ENCODE peak calls at places on chromosomes 16 and 17, in four cellular contexts. W is HFFc6, B is activated B cell treated with CpG ODN at 0.5 μM for 24 hours, E is fibroblast of pulmonary artery. P is an unnamed sample.

GRCh38 chr16:71448274-71448866 is 6.5 kb upstream of the TLE7 start:
- DNase-seq in W (no peak), B (no peak), E (no peak), P (no peak)

GRCh38 chr16:28882476-28883180 is 4.3 kb downstream of the ATP2A1 start:
- DNase-seq in W (no peak), B (no peak), E (no peak), P (no peak)

GRCh38 chr16:57348361-57348760 is 10.2 kb upstream of the CCL22 start:
- DNase-seq in W (no peak), B (no peak), E (no peak), P (no peak)

GRCh38 chr16:62664566-62664965 is 628.3 kb upstream of the CDH8 start:
- DNase-seq in W (no peak), B (no peak), E (no peak), P (no peak)

GRCh38 chr16:66787427-66787826 is 14.0 kb downstream of the TERB1 start:
- DNase-seq in W (no peak), B (no peak), E (no peak), P (no peak)

GRCh38 chr17:48462946-48463345 is 32.9 kb upstream of the SKAP1 start:
- DNase-seq in W (no peak), B (no peak), E (no peak), P (peak)

GRCh38 chr17:17205368-17206148 is 575 bp downstream of the PLD6 start:
- DNase-seq in W (peak), B (peak), E (no peak), P (peak)

GRCh38 chr16:143456-143855 is 5.0 kb upstream of the NPRL3 start:
- DNase-seq in W (peak), B (no peak), E (peak), P (no peak)

GRCh38 chr17:72539981-72540897 is 419.4 kb downstream of the SOX9 start:
- DNase-seq in W (peak), B (peak), E (peak), P (peak)

GRCh38 chr17:73667184-73667959 is 23.1 kb upstream of the SDK2 start:
- DNase-seq in W (no peak), B (no peak), E (no peak), P (no peak)

GRCh38 chr17:42866631-42867575 is 15.9 kb downstream of the AOC3 start:
- DNase-seq in W (no peak), B (no peak), E (no peak), P (no peak)

GRCh38 chr16:69444873-69445517 is 20.6 kb downstream of the CYB5B start:
- DNase-seq in W (no peak), B (no peak), E (peak), P (no peak)

GRCh38 chr16:80803341-80804060 is 897 bp downstream of the CDYL2 start:
- DNase-seq in W (no peak), B (peak), E (peak), P (no peak)

GRCh38 chr16:12159028-12159427 is 182.5 kb downstream of the SNX29 start:
- DNase-seq in W (no peak), B (no peak), E (no peak), P (no peak)

GRCh38 chr16:8903004-8903403 is 20.9 kb downstream of the LITAFD start:
- DNase-seq in W (no peak), B (no peak), E (no peak), P (no peak)

GRCh38 chr17:49898547-49899490 is 51.0 kb upstream of the TAC4 start:
- DNase-seq in W (peak), B (no peak), E (peak), P (no peak)

GRCh38 chr17:7478276-7479138 is 924 bp downstream of the ZBTB4 start:
- DNase-seq in W (peak), B (peak), E (no peak), P (no peak)

GRCh38 chr17:73365203-73365933 is 53.6 kb upstream of the CDC42EP4 start:
- DNase-seq in W (no peak), B (no peak), E (no peak), P (no peak)

GRCh38 chr16:49405123-49405522 is 31.5 kb downstream of the C16orf78 start:
- DNase-seq in W (no peak), B (no peak), E (no peak), P (no peak)

GRCh38 chr17:55609737-55610201 is 98.5 kb upstream of the SMIM36 start:
- DNase-seq in W (peak), B (no peak), E (peak), P (no peak)

GRCh38 chr17:1147664-1148063 is 32.1 kb downstream of the ABR start:
- DNase-seq in W (peak), B (no peak), E (peak), P (peak)

GRCh38 chr16:63577891-63578290 is 1541.7 kb upstream of the CDH8 start:
- DNase-seq in W (no peak), B (no peak), E (no peak), P (no peak)

GRCh38 chr17:20920813-20921199 is 122.0 kb downstream of the USP22 start:
- DNase-seq in W (no peak), B (no peak), E (peak), P (no peak)

GRCh38 chr16:2512920-2513404 is 790 bp upstream of the ATP6V0C start:
- DNase-seq in W (no peak), B (no peak), E (no peak), P (peak)

GRCh38 chr17:81681672-81682071 is 1.9 kb downstream of the ARL16 start:
- DNase-seq in W (no peak), B (no peak), E (no peak), P (no peak)

GRCh38 chr17:69763503-69763902 is 311.5 kb upstream of the KCNJ16 start:
- DNase-seq in W (no peak), B (no peak), E (peak), P (no peak)

GRCh38 chr16:8919934-8920465 is 37.8 kb downstream of the LITAFD start:
- DNase-seq in W (no peak), B (no peak), E (no peak), P (no peak)

GRCh38 chr16:70254965-70255286 is 3.2 kb upstream of the EXOSC6 start:
- DNase-seq in W (no peak), B (no peak), E (no peak), P (no peak)

GRCh38 chr16:1712791-1713261 is 6.8 kb downstream of the MAPK8IP3 start:
- DNase-seq in W (no peak), B (no peak), E (no peak), P (no peak)

GRCh38 chr17:6303664-6304063 is 131.3 kb downstream of the AIPL1 start:
- DNase-seq in W (no peak), B (no peak), E (peak), P (peak)

GRCh38 chr16:90077757-90078593 is 844 bp upstream of the PRDM7 start:
- DNase-seq in W (no peak), B (no peak), E (peak), P (peak)

GRCh38 chr17:58956997-58957724 is 149.5 kb downstream of the TRIM37 start:
- DNase-seq in W (peak), B (no peak), E (peak), P (no peak)

GRCh38 chr17:2959371-2960130 is 103.9 kb downstream of the OR1D5 start:
- DNase-seq in W (no peak), B (no peak), E (no peak), P (no peak)

GRCh38 chr16:48271728-48272127 is 24.4 kb upstream of the ABCC11 start:
- DNase-seq in W (peak), B (no peak), E (peak), P (no peak)

GRCh38 chr16:89409161-89409711 is 81.1 kb downstream of the ANKRD11 start:
- DNase-seq in W (peak), B (no peak), E (peak), P (no peak)

GRCh38 chr17:73109603-73110002 is 17.1 kb upstream of the SLC39A11 start:
- DNase-seq in W (no peak), B (no peak), E (no peak), P (no peak)

GRCh38 chr16:88854306-88855111 is 2.2 kb downstream of the GALNS start:
- DNase-seq in W (no peak), B (peak), E (no peak), P (no peak)

GRCh38 chr16:4338125-4338582 is 13.0 kb downstream of the PAM16 start:
- DNase-seq in W (no peak), B (no peak), E (no peak), P (no peak)
- TF ChIP-seq CTCF in W (peak), B (no peak), E (no peak), P (no peak)

GRCh38 chr17:75205037-75205792 is at the start of gene NUP85:
- DNase-seq in W (peak), B (peak), E (peak), P (peak)
- TF ChIP-seq CTCF in W (no peak), B (no peak), E (no peak), P (no peak)

GRCh38 chr16:86447228-86447627 is 63.1 kb upstream of the FOXF1 start:
- DNase-seq in W (no peak), B (no peak), E (no peak), P (no peak)
- TF ChIP-seq CTCF in W (no peak), B (no peak), E (no peak), P (no peak)

DNA sequence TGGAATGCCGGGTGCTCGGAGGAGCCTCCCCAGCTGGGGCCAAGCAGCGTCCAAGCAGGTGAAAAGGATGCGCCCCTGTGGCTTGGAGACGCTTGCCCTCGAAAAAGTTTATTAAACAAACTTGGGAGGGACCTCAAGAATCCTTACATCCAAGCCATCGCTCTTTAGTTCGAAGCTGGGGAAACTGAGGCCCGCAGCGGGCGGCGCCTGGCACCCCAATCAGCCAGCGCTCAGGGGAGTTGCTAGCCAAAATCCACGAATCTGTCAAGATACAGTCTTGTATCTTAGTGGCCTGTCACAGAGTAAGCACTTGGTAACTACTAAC is 553 bp upstream of the B9D1 start:
- DNase-seq in W (no peak), B (no peak), E (no peak), P (no peak)
- TF ChIP-seq CTCF in W (peak), B (peak), E (no peak), P (no peak)

GRCh38 chr17:60142872-60143499 is 6.8 kb upstream of the CA4 start:
- DNase-seq in W (peak), B (peak), E (peak), P (peak)
- TF ChIP-seq CTCF in W (peak), B (no peak), E (peak), P (peak)

DNA sequence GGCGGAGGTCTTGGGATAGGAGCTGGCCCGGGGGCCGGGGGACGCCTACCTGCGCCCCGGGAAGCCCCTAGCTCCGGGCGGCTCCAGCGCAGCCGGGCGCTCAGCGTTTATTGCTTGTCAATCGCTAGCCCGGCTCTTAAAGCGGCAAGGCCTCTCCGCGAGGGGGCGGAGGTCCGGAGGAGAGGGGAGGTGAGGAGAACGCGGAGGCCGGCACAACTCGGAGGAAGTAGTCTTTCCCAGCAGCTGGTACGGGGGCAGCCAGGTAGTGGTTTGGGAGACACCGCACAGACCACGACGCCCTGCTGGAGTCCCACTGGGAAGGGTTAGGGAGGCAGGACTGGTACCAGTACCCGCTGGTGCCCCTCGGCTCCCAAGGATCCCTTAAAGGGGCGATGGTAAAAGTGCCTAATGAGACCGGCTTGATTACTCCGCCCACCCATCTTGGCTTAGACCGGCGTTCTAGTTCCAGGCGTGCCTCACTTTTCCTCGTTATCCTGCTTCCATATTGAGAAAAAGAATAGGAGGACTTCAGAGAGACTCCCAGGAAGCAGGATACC is at the start of gene MPP2:
- DNase-seq in W (peak), B (peak), E (peak), P (no peak)
- TF ChIP-seq CTCF in W (peak), B (no peak), E (peak), P (no peak)

DNA sequence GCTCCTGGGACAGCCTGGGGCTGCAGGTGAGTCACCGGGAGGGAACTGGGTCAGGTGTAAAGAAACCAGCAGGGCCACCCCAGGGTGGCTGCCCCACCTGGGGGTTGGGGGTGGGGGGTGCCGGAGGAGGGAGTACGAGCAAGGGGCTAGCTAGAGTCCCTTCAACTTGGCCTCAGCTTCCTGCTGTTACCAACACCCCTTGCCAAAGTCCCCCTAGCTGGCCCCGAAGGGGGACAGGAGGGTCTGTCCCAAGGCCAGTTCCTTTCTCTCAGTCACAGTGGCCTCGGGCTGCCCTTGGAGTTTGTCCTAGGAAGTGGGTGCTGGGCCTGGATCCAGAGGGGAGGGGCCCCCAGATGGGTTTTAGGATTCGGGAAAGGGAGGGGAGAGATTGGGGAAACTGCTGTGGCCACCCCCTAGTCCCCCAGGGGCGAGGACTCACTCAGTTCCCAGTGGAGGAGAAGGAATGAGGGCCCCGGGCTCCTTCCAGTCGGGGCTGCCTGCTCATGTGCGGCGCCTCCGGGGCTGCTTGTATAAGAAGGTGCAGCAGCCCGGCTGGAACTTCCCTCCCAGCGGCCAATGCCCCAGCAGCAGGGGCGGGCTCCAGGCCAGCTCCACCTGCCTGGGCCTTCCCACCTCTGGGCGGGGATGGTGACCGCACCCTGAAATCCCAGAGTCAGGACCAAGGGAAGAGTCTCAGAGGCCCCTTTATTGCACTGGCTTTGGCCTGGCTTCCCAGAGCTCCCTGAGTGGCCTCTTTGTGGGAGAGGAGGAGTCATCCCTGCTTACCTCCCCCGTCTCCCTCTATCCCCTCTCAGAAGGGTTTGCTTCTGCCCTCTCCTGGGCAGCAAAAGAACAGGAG is 7.3 kb downstream of the ARHGAP27 start:
- DNase-seq in W (peak), B (no peak), E (peak), P (no peak)
- TF ChIP-seq CTCF in W (peak), B (no peak), E (peak), P (peak)

GRCh38 chr17:79702550-79703236 is 28.1 kb upstream of the ENPP7 start:
- DNase-seq in W (no peak), B (no peak), E (no peak), P (no peak)

GRCh38 chr17:79700574-79700973 is 30.2 kb upstream of the ENPP7 start:
- DNase-seq in W (no peak), B (no peak), E (no peak), P (no peak)

GRCh38 chr17:79704691-79705090 is 26.1 kb upstream of the ENPP7 start:
- DNase-seq in W (no peak), B (no peak), E (no peak), P (no peak)

GRCh38 chr17:79699386-79700036 is 31.2 kb upstream of the ENPP7 start:
- DNase-seq in W (no peak), B (no peak), E (no peak), P (no peak)

GRCh38 chr17:79702071-79702470 is 28.7 kb upstream of the ENPP7 start:
- DNase-seq in W (no peak), B (no peak), E (no peak), P (no peak)
- TF ChIP-seq CTCF in W (peak), B (no peak), E (no peak), P (no peak)

P was measured in MM.1S.